ENCODE peak calls at places on chromosomes 3 and 15, in ten cellular contexts. X is kidney tubule cell; P is activated T-cell treated with anti-CD3 and anti-CD28 coated beads, Interleukin-2, amount 50 U/mL, for 1 hour; H is G401; A is AML-193; V is stimulated activated CD8-positive, alpha-beta memory T cell treated with anti-CD3 and anti-CD28 coated beads, Interleukin-15, amount 100 ng/mL, for 4 hours; Z is omental fat pad; U is upper lobe of right lung; T is Caki2; C is GM13977. G is an unnamed sample.

GRCh38 chr3:115401298-115401697 is 222.0 kb upstream of the GAP43 start:
- DNase-seq in X (peak; percentile 58), P (no peak), H (no peak), A (no peak), V (no peak), Z (no peak), U (no peak), T (no peak), C (no peak), G (no peak)

GRCh38 chr3:12194209-12194608 is 35.5 kb upstream of the TIMP4 start:
- DNase-seq in X (peak; percentile 80), P (no peak), H (peak; percentile 48), A (peak; percentile 97), V (no peak), Z (no peak), U (no peak), T (peak; percentile 55), C (no peak), G (no peak)

GRCh38 chr3:185332026-185332735 is 30.8 kb upstream of the MAP3K13 start:
- DNase-seq in X (peak; percentile 95), P (no peak), H (no peak), A (peak; percentile 99), V (no peak), Z (no peak), U (no peak), T (peak; percentile 69), C (peak; percentile 40), G (no peak)

GRCh38 chr15:100241572-100242479 is 99.9 kb downstream of the ADAMTS17 start:
- DNase-seq in X (peak; percentile 95), P (no peak), H (peak; percentile 11), A (no peak), V (no peak), Z (no peak), U (no peak), T (peak; percentile 69), C (no peak), G (no peak)

GRCh38 chr3:189824629-189825312 is 193.6 kb downstream of the TP63 start:
- DNase-seq in X (peak; percentile 95), P (no peak), H (no peak), A (no peak), V (no peak), Z (no peak), U (no peak), T (peak; percentile 89), C (no peak), G (no peak)

GRCh38 chr15:85959573-85959972 is 120.1 kb upstream of the AGBL1 start:
- DNase-seq in X (no peak), P (no peak), H (no peak), A (no peak), V (no peak), Z (no peak), U (no peak), T (no peak), C (no peak), G (no peak)

GRCh38 chr3:138747229-138747628 is 87.5 kb downstream of the PIK3CB start:
- DNase-seq in X (no peak), P (no peak), H (peak; percentile 75), A (no peak), V (no peak), Z (no peak), U (no peak), T (no peak), C (no peak), G (no peak)

GRCh38 chr3:160210799-160211221 is 14.4 kb upstream of the C3orf80 start:
- DNase-seq in X (peak; percentile 68), P (no peak), H (no peak), A (peak; percentile 76), V (no peak), Z (no peak), U (no peak), T (peak; percentile 77), C (peak; percentile 19), G (no peak)

GRCh38 chr3:48372377-48372770 is 355 bp downstream of the FBXW12 start:
- DNase-seq in X (no peak), P (no peak), H (peak; percentile 13), A (no peak), V (no peak), Z (no peak), U (no peak), T (no peak), C (no peak), G (no peak)

GRCh38 chr15:77836116-77836798 is 203.5 kb upstream of the LINGO1 start:
- DNase-seq in X (peak; percentile 12), P (no peak), H (peak; percentile 31), A (no peak), V (no peak), Z (no peak), U (peak; percentile 46), T (peak; percentile 13), C (peak; percentile 86), G (no peak)

GRCh38 chr3:122484985-122485384 is 29.8 kb downstream of the KPNA1 start:
- DNase-seq in X (peak; percentile 21), P (no peak), H (no peak), A (no peak), V (no peak), Z (no peak), U (no peak), T (no peak), C (no peak), G (no peak)

GRCh38 chr15:36960947-36961227 is 139.5 kb downstream of the MEIS2 start:
- DNase-seq in X (no peak), P (no peak), H (no peak), A (no peak), V (no peak), Z (no peak), U (no peak), T (no peak), C (no peak), G (no peak)

G was measured in lower leg skin.